ENCODE peak calls at places on chromosomes 4 and X, in five cellular contexts. L, V, Z, U and E are unnamed samples.

GRCh38 chr4:110164251-110164650 is 34.2 kb downstream of the ELOVL6 start:
- DNase-seq in V (no peak), Z (no peak), U (no peak), L (no peak), E (peak)

GRCh38 chr4:67750691-67751090 is 3.5 kb downstream of the GNRHR start:
- DNase-seq in U (no peak), L (no peak), V (no peak), Z (no peak), E (no peak)

GRCh38 chr4:87030606-87031441 is 96.0 kb downstream of the AFF1 start:
- DNase-seq in V (no peak), Z (peak), L (peak), U (no peak), E (peak)

GRCh38 chrX:105331244-105331643 is 110.8 kb upstream of the TEX13A start:
- DNase-seq in Z (no peak), L (no peak), V (no peak), U (no peak), E (peak)

GRCh38 chr4:140037353-140038030 is 116.5 kb downstream of the MAML3 start:
- DNase-seq in L (no peak), U (peak), V (no peak), Z (no peak), E (peak)

GRCh38 chr4:11293866-11294265 is 134.8 kb downstream of the HS3ST1 start:
- DNase-seq in L (no peak), U (no peak), V (no peak), Z (no peak), E (no peak)

GRCh38 chr4:1168291-1169031 is 3.9 kb downstream of the SPON2 start:
- DNase-seq in Z (no peak), L (no peak), V (no peak), U (no peak), E (no peak)

GRCh38 chr4:108043536-108043935 is 53.8 kb downstream of the HADH start:
- DNase-seq in Z (peak), U (no peak), V (no peak), L (no peak), E (no peak)

GRCh38 chr4:2046031-2046961 is 12.8 kb upstream of the NAT8L start:
- DNase-seq in L (no peak), V (no peak), U (no peak), Z (peak), E (no peak)

GRCh38 chr4:1249731-1250526 is 999 bp upstream of the CTBP1 start:
- DNase-seq in L (peak), Z (peak), V (no peak), U (peak), E (no peak)

DNA sequence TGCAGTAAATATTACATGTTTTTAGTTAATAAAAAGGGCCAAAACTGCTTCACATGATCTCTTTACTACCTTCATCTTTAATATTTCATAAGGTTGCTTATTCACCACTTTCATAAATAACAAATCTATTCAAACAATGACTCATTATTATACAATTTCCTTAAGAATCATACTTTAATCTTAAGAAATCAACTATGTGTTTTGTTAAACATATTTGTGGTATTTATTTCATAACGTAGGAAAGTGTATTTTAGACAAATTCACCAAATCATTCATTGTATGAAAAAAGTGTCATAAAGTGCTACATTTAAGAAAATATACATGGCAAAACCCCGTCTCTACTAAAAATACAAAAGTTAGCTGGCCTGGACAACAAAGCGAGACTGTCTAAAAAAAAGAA is 150.5 kb upstream of the RXFP1 start:
- DNase-seq in Z (no peak), L (no peak), U (no peak), V (no peak), E (peak)
- H2AFZ ChIP-seq in Z (no peak), L (no peak), U (no peak), V (no peak), E (no peak)

GRCh38 chr4:94757192-94758140 is at the start of gene BMPR1B:
- DNase-seq in L (no peak), V (no peak), Z (peak), U (no peak), E (peak)

GRCh38 chr4:94759767-94760211 is 2.0 kb downstream of the BMPR1B start:
- DNase-seq in L (no peak), U (no peak), Z (no peak), V (no peak), E (no peak)

GRCh38 chr4:94762326-94762725 is 4.6 kb downstream of the BMPR1B start:
- DNase-seq in Z (no peak), V (no peak), L (no peak), U (no peak), E (no peak)

GRCh38 chr4:94758700-94759399 is 1.1 kb downstream of the BMPR1B start:
- DNase-seq in L (no peak), U (no peak), V (no peak), Z (peak), E (no peak)

DNA sequence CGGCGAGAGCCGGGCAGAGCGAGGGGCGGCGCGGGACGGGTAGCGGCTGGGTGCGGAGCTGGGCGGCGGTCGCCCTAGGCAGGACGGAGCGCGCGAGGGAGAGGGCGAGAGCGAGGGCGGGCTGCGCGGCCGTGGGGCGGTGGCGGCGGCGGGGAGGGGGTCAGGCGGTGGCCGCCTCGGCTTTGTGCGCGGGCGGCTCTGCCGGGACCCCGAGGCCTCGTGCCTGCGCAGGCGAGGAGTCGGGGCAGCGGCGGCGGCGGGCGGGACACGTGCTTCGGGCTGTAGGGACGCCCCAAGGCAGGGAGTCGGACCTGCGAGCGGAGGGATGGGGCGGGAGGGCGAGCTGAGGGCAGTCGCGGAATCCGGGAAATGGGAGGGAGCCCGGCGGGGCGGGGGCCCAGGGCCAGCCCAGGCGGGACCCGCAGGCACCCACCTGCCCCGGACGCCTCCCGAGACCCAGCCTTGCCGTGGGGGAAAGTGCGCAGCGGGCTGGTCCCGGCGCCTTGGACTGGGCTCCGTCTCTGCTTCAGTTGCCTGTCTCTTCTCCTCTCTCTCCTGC is 465 bp downstream of the BMPR1B start:
- DNase-seq in V (no peak), L (no peak), U (no peak), Z (peak), E (no peak)
- TF ChIP-seq SMC3 in V (no peak), L (no peak), U (no peak), Z (no peak), E (no peak)

GRCh38 chr4:40628888-40629287 is 776 bp downstream of the RBM47 start:
- DNase-seq in L (no peak), U (no peak), V (no peak), Z (no peak), E (no peak)
- H2AFZ ChIP-seq in L (no peak), U (no peak), V (no peak), Z (peak), E (no peak)

DNA sequence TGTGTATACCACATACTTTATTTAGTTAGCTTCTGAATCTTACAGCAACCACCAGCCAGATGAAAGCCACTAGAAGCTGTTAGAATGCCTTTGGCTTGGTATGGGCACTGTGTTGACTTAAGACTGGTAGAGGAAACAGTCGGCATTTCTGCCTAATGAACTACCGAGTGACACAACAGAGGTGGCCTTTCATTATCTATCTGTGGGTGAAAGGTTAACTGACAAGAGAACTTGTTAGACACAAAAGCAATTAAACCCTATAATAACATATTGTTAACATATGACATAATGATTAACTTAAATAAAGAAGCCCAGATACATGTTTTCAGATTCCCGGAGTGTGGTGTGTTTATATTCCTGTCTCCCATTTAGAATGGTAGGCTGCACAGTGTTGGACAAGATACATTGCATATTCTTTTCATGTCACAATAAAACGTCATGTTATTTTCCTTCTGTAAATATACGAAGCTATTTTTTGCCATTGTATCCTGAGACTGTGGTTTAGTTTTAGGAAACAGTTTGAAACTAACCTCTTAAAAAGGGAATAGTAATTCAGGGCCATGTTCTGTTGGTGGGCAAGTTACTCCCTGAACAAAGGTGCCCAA is 181.5 kb downstream of the SLIT2 start:
- DNase-seq in V (no peak), Z (no peak), U (no peak), L (no peak), E (no peak)
- TF ChIP-seq SMC3 in V (no peak), Z (no peak), U (no peak), L (no peak), E (no peak)

DNA sequence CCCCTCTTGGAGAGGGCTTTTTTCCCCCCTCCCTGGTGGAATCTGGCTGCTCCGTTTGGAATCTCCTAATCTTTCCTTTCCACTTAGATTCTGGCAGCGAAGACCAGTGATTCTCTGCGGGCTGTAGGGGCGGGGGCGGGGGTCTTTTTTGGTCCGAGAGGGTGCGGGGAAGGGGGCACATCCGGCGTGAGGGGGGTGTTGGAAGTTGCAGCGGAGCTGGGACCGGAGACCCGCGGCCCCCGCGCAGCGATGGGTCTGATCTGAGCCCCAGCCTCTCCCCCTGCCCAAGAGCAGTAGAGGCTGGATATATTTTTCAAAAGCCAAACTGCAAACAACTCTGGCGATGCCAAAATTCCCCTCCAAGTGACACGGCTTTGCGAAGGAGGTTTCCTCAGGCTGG is 307 bp downstream of the GRID2 start:
- DNase-seq in U (no peak), Z (peak), L (no peak), V (no peak), E (no peak)
- H2AFZ ChIP-seq in U (no peak), Z (peak), L (no peak), V (no peak), E (peak)

DNA sequence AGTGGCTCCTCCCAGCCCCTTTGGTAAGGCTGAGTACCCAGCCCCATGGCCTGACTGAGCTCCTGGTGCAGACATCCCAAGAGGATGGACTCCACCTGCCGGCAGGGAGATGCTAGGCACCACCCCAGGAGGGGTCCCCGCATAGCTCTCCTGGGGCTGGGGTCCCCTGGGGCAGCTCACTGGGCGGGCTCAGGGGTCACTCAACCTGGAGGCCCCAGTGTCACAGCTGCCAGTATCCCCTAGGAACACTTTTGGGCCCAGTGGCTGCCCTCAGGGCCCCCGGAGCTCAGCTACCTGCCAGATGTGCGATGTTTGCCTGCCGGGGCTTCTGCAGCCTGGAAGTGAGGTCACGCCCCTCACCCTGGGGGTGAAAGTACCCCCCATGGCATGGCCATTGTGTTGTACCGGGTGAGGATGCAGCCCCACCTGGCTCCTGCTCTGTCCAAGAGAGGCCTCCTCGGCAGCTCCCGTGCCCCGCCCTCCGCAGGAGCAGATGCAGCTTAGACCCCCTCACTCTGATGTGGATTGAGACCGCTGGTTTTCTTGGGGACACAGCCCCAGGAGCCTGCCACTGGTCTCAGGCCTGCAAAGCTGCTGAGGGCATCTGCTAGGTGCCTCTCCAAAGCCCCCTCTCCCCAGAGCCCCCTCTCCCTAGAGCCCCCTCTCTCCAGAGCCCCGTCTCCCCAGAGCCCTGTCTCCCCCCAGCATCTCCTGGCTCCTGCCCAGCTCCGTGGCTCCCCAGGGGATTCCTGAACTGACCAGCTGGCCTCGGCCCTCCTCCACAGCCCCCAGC is 6.7 kb upstream of the HGFAC start:
- DNase-seq in Z (no peak), U (no peak), V (no peak), L (no peak), E (no peak)
- TF ChIP-seq SMC3 in Z (no peak), U (no peak), V (peak), L (no peak), E (peak)

DNA sequence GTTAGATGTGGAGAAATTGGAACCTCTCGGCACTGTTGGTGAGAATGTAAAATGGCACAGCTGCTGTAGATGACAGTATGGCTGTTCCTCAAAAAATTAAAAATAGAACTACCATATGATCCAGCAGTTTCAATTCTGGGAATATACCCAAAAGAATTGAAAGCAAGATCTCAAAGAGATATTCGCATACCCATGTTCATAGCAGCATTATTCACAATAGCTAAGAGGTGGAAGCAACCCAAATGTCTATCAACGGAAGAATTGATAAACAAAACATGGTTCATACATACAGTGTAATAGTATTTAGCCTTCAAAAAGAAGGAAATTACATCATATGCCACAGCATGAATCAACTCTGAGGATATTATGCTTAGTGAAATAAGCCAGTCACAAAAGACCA is 467.8 kb downstream of the IDS start:
- DNase-seq in L (no peak), V (no peak), U (no peak), Z (no peak), E (no peak)
- H2AFZ ChIP-seq in L (no peak), V (no peak), U (no peak), Z (no peak), E (no peak)

GRCh38 chr4:48082956-48083355 is 51.1 kb downstream of the TXK start:
- DNase-seq in Z (no peak), L (no peak), U (no peak), V (no peak), E (no peak)

GRCh38 chr4:48085821-48086602 is 48.0 kb downstream of the TXK start:
- DNase-seq in U (no peak), L (no peak), Z (no peak), V (no peak), E (no peak)

GRCh38 chr4:48078862-48079655 is 55.0 kb downstream of the TXK start:
- DNase-seq in L (no peak), U (no peak), Z (no peak), V (no peak), E (no peak)

GRCh38 chr4:48079972-48080391 is 54.1 kb downstream of the TXK start:
- DNase-seq in Z (no peak), V (no peak), U (no peak), L (no peak), E (no peak)

GRCh38 chr4:48081196-48081595 is 52.9 kb downstream of the TXK start:
- DNase-seq in L (no peak), Z (no peak), U (no peak), V (no peak), E (peak)
- TF ChIP-seq SMC3 in L (no peak), Z (no peak), U (no peak), V (no peak), E (no peak)